ENCODE peak calls at places on chromosomes 12 and 14, in six cellular contexts. One of them, this sample, is unnamed.

GRCh38 chr12:123479442-123480180 is 21.7 kb downstream of the SNRNP35 start:
- DNase-seq in tibial artery: peak; percentile 74
- DNase-seq in astrocyte of the spinal cord: no peak
- DNase-seq in activated CD4-positive, CD25-positive, alpha-beta regulatory T cell: no peak
- DNase-seq in A549: no peak
- DNase-seq in HFFc6: no peak
- DNase-seq in this sample: no peak

GRCh38 chr12:50220357-50221061 is 53.3 kb upstream of the CERS5 start:
- DNase-seq in HFFc6: peak; percentile 48
- DNase-seq in A549: peak; percentile 42
- DNase-seq in tibial artery: no peak
- DNase-seq in activated CD4-positive, CD25-positive, alpha-beta regulatory T cell: no peak
- DNase-seq in astrocyte of the spinal cord: peak; percentile 74
- DNase-seq in this sample: no peak

GRCh38 chr14:58637391-58638230 is at the start of gene DACT1:
- DNase-seq in tibial artery: peak; percentile 81
- DNase-seq in activated CD4-positive, CD25-positive, alpha-beta regulatory T cell: no peak
- DNase-seq in astrocyte of the spinal cord: peak; percentile 87
- DNase-seq in A549: peak; percentile 35
- DNase-seq in HFFc6: peak; percentile 51
- DNase-seq in this sample: peak; percentile 68

GRCh38 chr12:103548622-103549601 is 38.2 kb upstream of the STAB2 start:
- DNase-seq in HFFc6: peak; percentile 59
- DNase-seq in activated CD4-positive, CD25-positive, alpha-beta regulatory T cell: peak; percentile 25
- DNase-seq in tibial artery: no peak
- DNase-seq in astrocyte of the spinal cord: peak; percentile 62
- DNase-seq in A549: peak; percentile 81
- DNase-seq in this sample: peak; percentile 68

GRCh38 chr12:91331371-91331770 is 148.8 kb upstream of the DCN start:
- DNase-seq in A549: no peak
- DNase-seq in astrocyte of the spinal cord: no peak
- DNase-seq in activated CD4-positive, CD25-positive, alpha-beta regulatory T cell: no peak
- DNase-seq in tibial artery: no peak
- DNase-seq in HFFc6: no peak
- DNase-seq in this sample: no peak

GRCh38 chr12:40122842-40123241 is 17.0 kb upstream of the SLC2A13 start:
- DNase-seq in HFFc6: no peak
- DNase-seq in A549: no peak
- DNase-seq in tibial artery: no peak
- DNase-seq in astrocyte of the spinal cord: no peak
- DNase-seq in activated CD4-positive, CD25-positive, alpha-beta regulatory T cell: no peak
- DNase-seq in this sample: no peak

GRCh38 chr14:69087061-69087461 is 65.9 kb downstream of the DCAF5 start:
- DNase-seq in A549: no peak
- DNase-seq in activated CD4-positive, CD25-positive, alpha-beta regulatory T cell: no peak
- DNase-seq in HFFc6: no peak
- DNase-seq in astrocyte of the spinal cord: peak; percentile 45
- DNase-seq in tibial artery: no peak
- DNase-seq in this sample: peak; percentile 14

GRCh38 chr12:43104524-43104923 is 447.5 kb downstream of the ADAMTS20 start:
- DNase-seq in HFFc6: no peak
- DNase-seq in astrocyte of the spinal cord: peak; percentile 90
- DNase-seq in tibial artery: no peak
- DNase-seq in activated CD4-positive, CD25-positive, alpha-beta regulatory T cell: no peak
- DNase-seq in A549: no peak
- DNase-seq in this sample: no peak

GRCh38 chr12:11953523-11953922 is 117.2 kb upstream of the BCL2L14 start:
- DNase-seq in A549: no peak
- DNase-seq in astrocyte of the spinal cord: no peak
- DNase-seq in activated CD4-positive, CD25-positive, alpha-beta regulatory T cell: no peak
- DNase-seq in tibial artery: no peak
- DNase-seq in HFFc6: no peak
- DNase-seq in this sample: no peak

GRCh38 chr14:97100306-97100705 is 303.1 kb downstream of the VRK1 start:
- DNase-seq in astrocyte of the spinal cord: no peak
- DNase-seq in A549: no peak
- DNase-seq in HFFc6: no peak
- DNase-seq in tibial artery: no peak
- DNase-seq in activated CD4-positive, CD25-positive, alpha-beta regulatory T cell: no peak
- DNase-seq in this sample: no peak

GRCh38 chr14:23530360-23531055 is 21.1 kb downstream of the ZFHX2 start:
- DNase-seq in HFFc6: no peak
- DNase-seq in A549: no peak
- DNase-seq in tibial artery: no peak
- DNase-seq in activated CD4-positive, CD25-positive, alpha-beta regulatory T cell: no peak
- DNase-seq in astrocyte of the spinal cord: no peak
- DNase-seq in this sample: no peak

GRCh38 chr14:35301334-35302210 is 9.4 kb downstream of the PSMA6 start:
- DNase-seq in activated CD4-positive, CD25-positive, alpha-beta regulatory T cell: no peak
- DNase-seq in tibial artery: no peak
- DNase-seq in A549: no peak
- DNase-seq in HFFc6: no peak
- DNase-seq in astrocyte of the spinal cord: no peak
- DNase-seq in this sample: no peak

GRCh38 chr12:130832561-130833209 is 6.4 kb downstream of the STX2 start:
- DNase-seq in activated CD4-positive, CD25-positive, alpha-beta regulatory T cell: no peak
- DNase-seq in tibial artery: no peak
- DNase-seq in HFFc6: peak; percentile 43
- DNase-seq in A549: peak; percentile 30
- DNase-seq in astrocyte of the spinal cord: peak; percentile 39
- DNase-seq in this sample: no peak

GRCh38 chr12:108610856-108611605 is 13.1 kb upstream of the TMEM119 start:
- DNase-seq in A549: no peak
- DNase-seq in HFFc6: no peak
- DNase-seq in tibial artery: no peak
- DNase-seq in astrocyte of the spinal cord: no peak
- DNase-seq in activated CD4-positive, CD25-positive, alpha-beta regulatory T cell: no peak
- DNase-seq in this sample: no peak

GRCh38 chr12:58540480-58541299 is 379.6 kb downstream of the LRIG3 start:
- DNase-seq in activated CD4-positive, CD25-positive, alpha-beta regulatory T cell: no peak
- DNase-seq in HFFc6: peak; percentile 74
- DNase-seq in astrocyte of the spinal cord: peak; percentile 91
- DNase-seq in A549: peak; percentile 87
- DNase-seq in tibial artery: peak; percentile 81
- DNase-seq in this sample: peak; percentile 71